ENCODE peak calls at places on chromosomes 6 and 20, in ten cellular contexts. J is stimulated activated CD8-positive, alpha-beta memory T cell treated with anti-CD3 and anti-CD28 coated beads, Interleukin-15, amount 100 ng/mL, for 24 hours; P is naive B cell; L is stomach; C is BE2C; H is GM23338; M is Caco-2; Z is T-helper 1 cell; A is occipital lobe; R is stromal cell of bone marrow. S is an unnamed sample.

GRCh38 chr6:14747881-14748520 is 497.9 kb upstream of the JARID2 start:
- DNase-seq in J (no peak), L (no peak), A (no peak), H (no peak), P (no peak), Z (no peak), C (no peak), R (no peak), M (no peak), S (no peak)

GRCh38 chr20:62087227-62087626 is 21.5 kb upstream of the TAF4 start:
- DNase-seq in J (no peak), L (no peak), A (no peak), H (no peak), Z (no peak), R (no peak), M (peak; percentile 39), C (no peak), P (no peak), S (no peak)

GRCh38 chr6:110800181-110800838 is 15.0 kb downstream of the CDK19 start:
- DNase-seq in P (no peak), R (no peak), A (no peak), M (no peak), C (no peak), L (no peak), J (no peak), H (no peak), Z (no peak), S (no peak)

GRCh38 chr20:43404880-43405279 is 52.8 kb upstream of the SRSF6 start:
- DNase-seq in R (no peak), H (peak; percentile 36), Z (no peak), A (no peak), J (no peak), L (no peak), M (peak; percentile 64), P (no peak), C (no peak), S (peak; percentile 41)

GRCh38 chr6:122400467-122401089 is 1.1 kb downstream of the HSF2 start:
- DNase-seq in J (no peak), R (no peak), H (no peak), Z (no peak), C (no peak), P (no peak), M (no peak), L (no peak), A (no peak), S (no peak)

GRCh38 chr6:169556758-169557505 is 144.9 kb downstream of the WDR27 start:
- DNase-seq in C (no peak), H (no peak), J (no peak), Z (no peak), R (no peak), P (peak; percentile 21), M (no peak), A (no peak), L (no peak), S (no peak)

GRCh38 chr6:112145080-112145573 is 57.7 kb downstream of the FAM229B start:
- DNase-seq in P (no peak), L (no peak), R (no peak), C (peak; percentile 18), Z (no peak), M (no peak), A (no peak), J (no peak), H (peak; percentile 65), S (no peak)

GRCh38 chr20:44644384-44645131 is 6.9 kb downstream of the ADA start:
- DNase-seq in Z (peak; percentile 33), P (no peak), L (no peak), M (no peak), R (no peak), J (no peak), H (no peak), C (no peak), A (no peak), S (no peak)

GRCh38 chr20:10984899-10985298 is 311.1 kb upstream of the JAG1 start:
- DNase-seq in L (no peak), A (no peak), H (no peak), P (no peak), C (no peak), J (no peak), R (no peak), Z (no peak), M (no peak), S (peak; percentile 34)

GRCh38 chr20:4780245-4780644 is 58.5 kb downstream of the PRND start:
- DNase-seq in Z (no peak), C (no peak), L (no peak), J (no peak), P (no peak), M (no peak), H (peak; percentile 46), A (no peak), R (no peak), S (no peak)

GRCh38 chr6:14706378-14706929 is 539.4 kb upstream of the JARID2 start:
- DNase-seq in M (no peak), J (no peak), H (no peak), A (peak; percentile 57), P (no peak), R (peak; percentile 99), C (no peak), L (no peak), Z (no peak), S (no peak)

GRCh38 chr6:56902551-56903464 is 52.1 kb upstream of the BEND6 start:
- DNase-seq in Z (no peak), L (no peak), J (no peak), C (no peak), A (peak; percentile 52), P (peak; percentile 15), R (peak; percentile 47), H (peak; percentile 68), M (peak; percentile 13), S (no peak)

GRCh38 chr6:127570739-127571389 is 6.1 kb upstream of the C6orf58 start:
- DNase-seq in P (no peak), A (no peak), M (no peak), C (no peak), L (no peak), R (no peak), H (no peak), Z (no peak), J (no peak), S (no peak)

GRCh38 chr20:8722277-8722928 is 346.5 kb upstream of the PLCB4 start:
- DNase-seq in A (peak; percentile 13), P (peak; percentile 30), J (no peak), L (no peak), Z (no peak), R (peak; percentile 38), H (peak; percentile 80), C (peak; percentile 62), M (peak; percentile 70), S (peak; percentile 62)

GRCh38 chr6:110351546-110351945 is 6.6 kb downstream of the METTL24 start:
- DNase-seq in H (peak; percentile 44), C (no peak), P (no peak), L (no peak), M (no peak), A (no peak), R (no peak), J (no peak), Z (no peak), S (no peak)

GRCh38 chr6:165774903-165775608 is 112.0 kb upstream of the PDE10A start:
- DNase-seq in P (no peak), A (no peak), C (no peak), J (no peak), R (no peak), H (peak; percentile 52), L (no peak), Z (no peak), M (no peak), S (no peak)

GRCh38 chr6:2988426-2989331 is 11.0 kb upstream of the NQO2 start:
- DNase-seq in M (peak; percentile 94), H (peak; percentile 90), Z (peak; percentile 65), J (no peak), A (peak; percentile 89), P (peak; percentile 84), R (peak; percentile 91), L (peak; percentile 88), C (peak; percentile 95), S (peak; percentile 68)

GRCh38 chr6:18155864-18156396 is 708 bp downstream of the KDM1B start:
- DNase-seq in H (peak; percentile 95), C (peak; percentile 46), Z (peak; percentile 31), P (peak; percentile 79), R (no peak), J (no peak), L (peak; percentile 82), M (peak; percentile 77), A (peak; percentile 51), S (peak; percentile 60)

GRCh38 chr6:163634514-163635171 is 220.1 kb downstream of the QKI start:
- DNase-seq in L (no peak), J (no peak), P (no peak), C (peak; percentile 68), R (no peak), H (peak; percentile 25), A (no peak), M (peak; percentile 7), Z (no peak), S (no peak)

GRCh38 chr20:13545755-13546154 is 93.0 kb downstream of the TASP1 start:
- DNase-seq in Z (no peak), L (no peak), H (no peak), C (no peak), A (no peak), M (no peak), P (no peak), J (no peak), R (no peak), S (no peak)

GRCh38 chr6:129276986-129277385 is 394.0 kb downstream of the LAMA2 start:
- DNase-seq in H (no peak), A (no peak), R (no peak), P (no peak), L (no peak), Z (no peak), J (no peak), C (no peak), M (no peak), S (no peak)

GRCh38 chr6:39328066-39328465 is 5.6 kb upstream of the KCNK16 start:
- DNase-seq in C (no peak), Z (no peak), R (no peak), L (no peak), A (no peak), M (no peak), H (no peak), P (no peak), J (no peak), S (no peak)

GRCh38 chr6:150266309-150266708 is 102.5 kb upstream of the IYD start:
- DNase-seq in L (no peak), R (no peak), J (no peak), M (no peak), H (no peak), C (no peak), A (no peak), P (no peak), Z (no peak), S (no peak)

GRCh38 chr6:36117639-36118549 is 12.4 kb upstream of the MAPK13 start:
- DNase-seq in H (no peak), L (no peak), R (no peak), C (no peak), A (no peak), Z (no peak), J (no peak), M (no peak), P (no peak), S (no peak)

GRCh38 chr20:33096921-33097320 is 17.5 kb downstream of the BPIFB4 start:
- DNase-seq in L (no peak), A (no peak), C (no peak), P (no peak), M (no peak), Z (no peak), H (no peak), J (no peak), R (no peak), S (no peak)

GRCh38 chr20:3209946-3210317 is 634 bp downstream of the ITPA start:
- DNase-seq in L (no peak), R (no peak), M (no peak), P (no peak), A (no peak), Z (no peak), C (no peak), J (no peak), H (no peak), S (no peak)

GRCh38 chr6:7974553-7974931 is 64.0 kb upstream of the TXNDC5 start:
- DNase-seq in Z (no peak), P (no peak), A (no peak), H (no peak), C (no peak), M (no peak), L (no peak), R (no peak), J (no peak), S (no peak)

GRCh38 chr6:32852844-32853540 is 512 bp downstream of the TAP1 start:
- DNase-seq in J (no peak), H (peak; percentile 51), L (peak; percentile 47), C (no peak), Z (peak; percentile 47), P (peak; percentile 57), M (no peak), A (no peak), R (no peak), S (peak; percentile 27)